ENCODE peak calls at places on chromosomes 7 and 10, in nine cellular contexts. B, S, F, P, I, V, H, D and J are unnamed samples.

GRCh38 chr7:99011706-99012404 is 132.1 kb downstream of the SMURF1 start:
- DNase-seq in B (no peak), P (no peak), V (peak), H (no peak), D (no peak), I (no peak), F (no peak), S (no peak), J (no peak)

GRCh38 chr7:34260282-34260681 is 354.9 kb downstream of the BMPER start:
- DNase-seq in I (no peak), V (no peak), H (no peak), F (peak), B (no peak), D (no peak), P (peak), S (no peak), J (no peak)

GRCh38 chr10:5540080-5540479 is 15.3 kb downstream of the CALML3 start:
- DNase-seq in S (no peak), F (no peak), B (no peak), H (no peak), P (no peak), I (no peak), V (peak), D (no peak), J (no peak)

GRCh38 chr10:49283491-49283890 is 15.5 kb upstream of the C10orf71 start:
- DNase-seq in H (no peak), I (no peak), D (no peak), V (no peak), F (no peak), S (no peak), B (no peak), P (no peak), J (no peak)

GRCh38 chr7:27204851-27205322 is 5.0 kb upstream of the HOXA13 start:
- DNase-seq in H (no peak), P (no peak), D (no peak), B (no peak), V (no peak), I (no peak), S (no peak), F (peak), J (peak)

GRCh38 chr7:39565538-39565937 is 666 bp upstream of the YAE1 start:
- DNase-seq in D (no peak), F (no peak), B (no peak), S (no peak), V (no peak), H (no peak), P (no peak), I (no peak), J (peak)

GRCh38 chr7:156611393-156612010 is 29.1 kb upstream of the RNF32 start:
- DNase-seq in P (no peak), D (no peak), H (no peak), S (no peak), V (no peak), I (no peak), F (peak), B (no peak), J (no peak)

GRCh38 chr7:156962145-156962544 is 12.6 kb downstream of the NOM1 start:
- DNase-seq in I (no peak), F (no peak), H (no peak), B (no peak), P (no peak), V (no peak), D (no peak), S (no peak), J (no peak)

GRCh38 chr7:100674441-100675407 is 1.2 kb downstream of the GNB2 start:
- DNase-seq in F (no peak), V (peak), I (no peak), H (no peak), D (no peak), S (peak), P (no peak), B (peak), J (peak)

GRCh38 chr7:158109364-158110033 is 478.1 kb downstream of the PTPRN2 start:
- DNase-seq in I (no peak), F (no peak), B (no peak), P (no peak), S (peak), V (no peak), H (no peak), D (no peak), J (no peak)

GRCh38 chr10:52409195-52409594 is 95.1 kb downstream of the DKK1 start:
- DNase-seq in S (no peak), V (no peak), P (no peak), I (no peak), D (no peak), B (no peak), F (no peak), H (no peak), J (no peak)

GRCh38 chr7:155408657-155409586 is 49.0 kb upstream of the EN2 start:
- DNase-seq in P (no peak), I (no peak), D (no peak), B (no peak), H (no peak), S (no peak), V (no peak), F (no peak), J (no peak)

GRCh38 chr10:126212653-126213052 is 175.6 kb downstream of the ADAM12 start:
- DNase-seq in B (no peak), P (no peak), I (no peak), H (no peak), V (no peak), D (no peak), F (no peak), S (no peak), J (no peak)

GRCh38 chr7:2288986-2289611 is 25.1 kb downstream of the SNX8 start:
- DNase-seq in V (no peak), P (no peak), B (no peak), D (no peak), I (no peak), S (no peak), F (peak), H (peak), J (no peak)

GRCh38 chr7:121429803-121430202 is 33.7 kb upstream of the FAM3C start:
- DNase-seq in S (no peak), V (no peak), I (no peak), H (no peak), D (no peak), P (no peak), F (no peak), B (no peak), J (no peak)

GRCh38 chr7:24965831-24966708 is 13.9 kb downstream of the OSBPL3 start:
- DNase-seq in H (no peak), S (peak), V (peak), D (peak), B (no peak), P (no peak), F (no peak), I (peak), J (peak)

GRCh38 chr7:66267249-66267648 is 62.1 kb downstream of the TPST1 start:
- DNase-seq in P (no peak), H (no peak), I (no peak), S (no peak), B (no peak), F (peak), V (no peak), D (no peak), J (no peak)

GRCh38 chr10:89120931-89121907 is 85.9 kb downstream of the CH25H start:
- DNase-seq in B (no peak), D (no peak), S (no peak), F (peak), H (no peak), I (no peak), V (no peak), P (no peak), J (no peak)